ENCODE peak calls at places on chromosome 21, in ten cellular contexts. L is IMR-90; H is CD8-positive, alpha-beta T cell; N is vagina; U is astrocyte of the spinal cord; T is cardiac muscle cell; Q is HFF-Myc; S is heart right ventricle; P is AG10803; C is fibroblast of lung. D is an unnamed sample.

GRCh38 chr21:28776251-28776650 is 216.4 kb downstream of the LTN1 start:
- DNase-seq in L (peak), H (no peak), N (no peak), U (peak), T (no peak), Q (no peak), S (no peak), P (peak), C (peak), D (no peak)

GRCh38 chr21:43976661-43977060 is 35.4 kb upstream of the TRAPPC10 start:
- DNase-seq in L (no peak), H (no peak), N (no peak), U (no peak), T (no peak), Q (no peak), S (no peak), P (peak), C (no peak), D (no peak)

GRCh38 chr21:36839123-36839522 is 127.3 kb downstream of the HLCS start:
- DNase-seq in L (peak), H (no peak), N (no peak), U (peak), T (no peak), Q (no peak), S (no peak), P (peak), C (peak), D (no peak)

GRCh38 chr21:36076878-36077658 is 7.2 kb downstream of the CBR1 start:
- DNase-seq in L (no peak), H (no peak), N (no peak), U (no peak), T (no peak), Q (no peak), S (no peak), P (no peak), C (no peak), D (no peak)

GRCh38 chr21:43968410-43969114 is 43.5 kb upstream of the TRAPPC10 start:
- DNase-seq in L (no peak), H (no peak), N (no peak), U (no peak), T (no peak), Q (no peak), S (no peak), P (no peak), C (no peak), D (no peak)

GRCh38 chr21:36811762-36812161 is 112.8 kb downstream of the SIM2 start:
- DNase-seq in L (no peak), H (no peak), N (no peak), U (no peak), T (no peak), Q (no peak), S (no peak), P (no peak), C (no peak), D (no peak)

GRCh38 chr21:33266784-33267135 is 593 bp downstream of the IL10RB start:
- DNase-seq in L (no peak), H (no peak), N (no peak), U (no peak), T (no peak), Q (no peak), S (no peak), P (no peak), C (no peak), D (no peak)

GRCh38 chr21:43280949-43281633 is 112.3 kb downstream of the CRYAA start:
- DNase-seq in L (no peak), H (no peak), N (no peak), U (no peak), T (no peak), Q (no peak), S (no peak), P (no peak), C (no peak), D (peak)

GRCh38 chr21:33025106-33025470 is 647 bp upstream of the OLIG2 start:
- DNase-seq in L (no peak), H (no peak), N (no peak), U (no peak), T (no peak), Q (no peak), S (no peak), P (no peak), C (no peak), D (no peak)

GRCh38 chr21:21163904-21164303 is 165.7 kb downstream of the NCAM2 start:
- DNase-seq in L (peak), H (peak), N (no peak), U (peak), T (peak), Q (peak), S (peak), P (peak), C (peak), D (peak)

DNA sequence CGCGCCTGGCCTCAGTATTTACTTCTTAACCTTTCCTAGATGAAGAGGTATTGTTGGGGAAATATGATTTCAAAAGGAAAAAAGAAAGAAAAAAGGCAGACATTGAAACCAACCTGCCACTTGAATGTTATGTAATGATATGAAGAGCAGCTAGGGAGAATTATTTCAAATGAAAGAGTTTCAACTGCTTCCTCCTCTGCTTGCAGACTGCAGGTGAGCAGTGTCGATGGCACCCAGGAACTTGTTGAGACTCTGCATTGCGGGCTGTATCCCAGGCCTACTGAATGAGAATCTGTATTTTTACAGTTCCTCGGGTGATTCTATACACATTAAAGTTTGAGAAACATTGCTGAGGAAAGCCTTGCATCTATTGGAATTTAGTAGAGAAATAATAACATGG is 3.7 kb upstream of the RUNX1 start:
- DNase-seq in L (no peak), H (no peak), N (no peak), U (no peak), T (no peak), Q (no peak), S (no peak), P (no peak), C (no peak), D (no peak)
- TF ChIP-seq CTCF in L (no peak), H (no peak), N (no peak), U (no peak), T (no peak), Q (no peak), S (no peak), P (no peak), C (no peak), D (no peak)

GRCh38 chr21:46097826-46098286 is at the start of gene COL6A2:
- DNase-seq in L (peak), H (peak), N (peak), U (peak), T (peak), Q (no peak), S (peak), P (peak), C (peak), D (peak)
- H3K4me3 ChIP-seq in L (peak), H (peak), N (peak), U (peak), T (peak), Q (peak), S (peak), P (peak), C (peak), D (peak)

DNA sequence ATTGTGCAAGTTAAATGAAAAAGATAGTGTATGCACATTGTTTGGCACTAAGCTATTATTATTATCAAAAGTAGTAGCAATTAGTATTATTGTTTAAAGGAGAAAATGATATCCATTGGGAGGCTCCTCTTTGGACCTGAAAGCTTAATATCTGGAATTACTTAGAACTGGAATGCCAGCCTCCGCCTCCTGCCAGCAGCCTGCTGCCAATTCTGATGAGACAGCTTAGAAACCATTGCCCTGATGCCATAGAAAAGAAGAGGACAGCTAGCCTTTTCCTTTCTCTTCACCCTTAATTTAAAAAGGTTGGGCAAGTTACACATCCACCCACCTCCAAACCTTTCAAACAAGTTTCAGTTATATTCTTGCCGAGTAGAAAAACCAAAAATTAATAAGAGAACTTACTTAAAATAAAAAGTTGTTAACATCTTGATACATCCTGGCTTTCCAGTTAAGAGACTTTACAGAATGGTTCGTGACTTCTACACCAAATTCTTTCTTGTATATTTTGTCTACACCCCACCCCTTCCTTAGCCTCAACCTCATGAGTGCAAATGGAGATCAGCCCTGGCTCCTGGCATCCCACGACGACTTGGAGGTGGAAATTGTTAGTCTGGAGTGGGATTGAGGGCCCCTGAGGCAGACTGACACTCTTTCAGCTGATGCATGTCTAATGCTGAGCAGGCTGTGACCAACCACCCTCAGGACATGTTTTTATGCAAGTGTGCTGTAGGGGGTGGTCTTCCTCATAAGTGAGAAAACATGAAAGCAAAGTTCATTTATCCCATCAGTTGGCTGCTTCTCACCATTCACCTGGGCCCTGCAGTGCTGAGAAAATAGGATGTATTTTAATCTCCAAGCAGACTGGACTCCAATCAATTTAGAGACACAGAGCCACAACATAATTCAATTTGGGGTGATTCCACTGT is 120.6 kb downstream of the KCNJ15 start:
- DNase-seq in L (no peak), H (no peak), N (no peak), U (no peak), T (no peak), Q (no peak), S (no peak), P (peak), C (no peak), D (no peak)
- TF ChIP-seq CTCF in L (no peak), H (no peak), N (no peak), U (no peak), T (no peak), Q (no peak), S (no peak), P (no peak), C (no peak), D (no peak)

GRCh38 chr21:15282666-15283065 is 217.9 kb upstream of the NRIP1 start:
- DNase-seq in L (no peak), H (no peak), N (no peak), U (peak), T (no peak), Q (no peak), S (no peak), P (no peak), C (no peak), D (no peak)

GRCh38 chr21:15283789-15284188 is 219.0 kb upstream of the NRIP1 start:
- DNase-seq in L (no peak), H (no peak), N (no peak), U (no peak), T (no peak), Q (no peak), S (no peak), P (no peak), C (no peak), D (no peak)

GRCh38 chr21:15285567-15285966 is 220.8 kb upstream of the NRIP1 start:
- DNase-seq in L (no peak), H (no peak), N (no peak), U (no peak), T (no peak), Q (no peak), S (no peak), P (no peak), C (no peak), D (no peak)

GRCh38 chr21:15281714-15282113 is 216.9 kb upstream of the NRIP1 start:
- DNase-seq in L (no peak), H (no peak), N (no peak), U (no peak), T (no peak), Q (no peak), S (no peak), P (no peak), C (no peak), D (no peak)

GRCh38 chr21:15283138-15283537 is 218.3 kb upstream of the NRIP1 start:
- DNase-seq in L (no peak), H (no peak), N (no peak), U (no peak), T (no peak), Q (no peak), S (no peak), P (no peak), C (no peak), D (no peak)
- H3K4me3 ChIP-seq in L (no peak), H (no peak), N (no peak), U (no peak), T (no peak), Q (no peak), S (no peak), P (no peak), C (no peak), D (no peak)

DNA sequence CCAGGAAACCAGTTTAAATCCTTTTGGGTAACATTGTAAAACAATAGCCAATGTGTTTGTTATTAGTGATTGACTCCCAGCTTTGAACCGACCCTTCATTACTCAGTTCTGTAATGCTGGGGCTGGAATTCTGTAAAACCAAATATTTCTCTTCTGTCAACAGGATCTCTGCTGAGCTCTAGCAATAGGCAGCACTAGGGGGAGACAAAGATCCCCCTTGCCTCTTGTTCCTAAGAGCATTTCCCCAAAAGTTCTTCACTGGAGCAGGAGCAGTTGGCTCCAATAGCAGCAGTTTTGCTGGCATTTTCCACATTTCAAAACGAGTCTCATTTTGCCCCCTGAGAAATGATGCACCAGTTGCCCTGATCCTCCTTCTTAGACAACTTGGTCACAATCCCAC is 1671.1 kb downstream of the MRPL39 start:
- DNase-seq in L (peak), H (no peak), N (no peak), U (peak), T (peak), Q (no peak), S (no peak), P (no peak), C (peak), D (peak)
- TF ChIP-seq CTCF in L (peak), H (no peak), N (no peak), U (peak), T (no peak), Q (peak), S (peak), P (no peak), C (no peak), D (peak)

DNA sequence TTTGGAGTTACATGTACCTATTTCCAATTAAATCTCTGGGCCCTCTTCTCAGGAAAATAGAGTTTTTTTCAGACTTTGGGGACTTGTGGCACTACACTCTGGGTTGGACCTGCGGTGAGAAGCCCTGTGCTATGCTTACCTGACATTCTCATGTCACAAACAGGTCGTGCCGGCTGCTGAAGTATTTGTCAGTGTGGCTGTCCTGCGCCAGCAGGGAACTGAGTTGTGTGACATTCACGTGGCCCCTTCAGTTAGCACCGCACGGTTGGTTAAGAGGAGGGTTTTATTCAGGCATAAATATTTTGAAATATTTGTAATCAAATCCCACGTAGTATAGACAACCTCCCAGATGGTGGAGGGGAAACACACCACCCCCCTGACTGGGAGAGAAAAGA is 6.3 kb upstream of the COL6A2 start:
- DNase-seq in L (peak), H (no peak), N (no peak), U (no peak), T (no peak), Q (no peak), S (no peak), P (no peak), C (no peak), D (no peak)
- H3K4me3 ChIP-seq in L (no peak), H (no peak), N (peak), U (no peak), T (no peak), Q (peak), S (no peak), P (peak), C (peak), D (no peak)

GRCh38 chr21:41958886-41959563 is 5.2 kb upstream of the C2CD2 start:
- DNase-seq in L (no peak), H (no peak), N (no peak), U (no peak), T (no peak), Q (no peak), S (no peak), P (peak), C (no peak), D (no peak)

GRCh38 chr21:41955516-41955915 is 1.7 kb upstream of the C2CD2 start:
- DNase-seq in L (no peak), H (no peak), N (no peak), U (no peak), T (no peak), Q (no peak), S (no peak), P (no peak), C (no peak), D (no peak)

GRCh38 chr21:41954654-41955499 is 1.1 kb upstream of the C2CD2 start:
- DNase-seq in L (no peak), H (no peak), N (no peak), U (no peak), T (no peak), Q (no peak), S (no peak), P (no peak), C (no peak), D (no peak)

GRCh38 chr21:41957991-41958766 is 4.4 kb upstream of the C2CD2 start:
- DNase-seq in L (peak), H (no peak), N (no peak), U (peak), T (peak), Q (peak), S (peak), P (peak), C (peak), D (peak)

GRCh38 chr21:41956926-41957729 is 3.3 kb upstream of the C2CD2 start:
- DNase-seq in L (peak), H (no peak), N (no peak), U (peak), T (peak), Q (no peak), S (no peak), P (peak), C (peak), D (no peak)
- TF ChIP-seq CTCF in L (no peak), H (no peak), N (no peak), U (no peak), T (no peak), Q (no peak), S (no peak), P (no peak), C (no peak), D (no peak)

D was measured in BE2C.